ENCODE peak calls at places on chromosomes 7 and 10, in nine cellular contexts. V, U, Q, J, T, G, X, N and A are unnamed samples.

GRCh38 chr7:68770649-68771048 is 827.6 kb upstream of the AUTS2 start:
- DNase-seq in G (peak), J (no peak), U (no peak), V (no peak), Q (no peak), N (no peak), T (no peak), X (no peak), A (no peak)

GRCh38 chr10:132308588-132309451 is 1.1 kb upstream of the STK32C start:
- DNase-seq in G (no peak), T (no peak), X (no peak), N (peak), V (no peak), U (no peak), J (no peak), Q (no peak), A (no peak)

GRCh38 chr7:52647046-52647445 is 388.4 kb upstream of the POM121L12 start:
- DNase-seq in G (no peak), T (no peak), J (no peak), N (no peak), X (no peak), U (no peak), Q (no peak), V (no peak), A (no peak)

GRCh38 chr7:25389489-25390106 is 161.3 kb upstream of the NPVF start:
- DNase-seq in G (no peak), X (peak), U (peak), T (peak), V (no peak), J (peak), N (peak), Q (peak), A (peak)

GRCh38 chr10:133210398-133211140 is 19.4 kb upstream of the UTF1 start:
- DNase-seq in T (no peak), G (no peak), U (no peak), V (no peak), Q (no peak), J (no peak), N (no peak), X (no peak), A (no peak)

GRCh38 chr7:43782768-43783555 is 24.5 kb downstream of the BLVRA start:
- DNase-seq in T (no peak), U (no peak), G (no peak), X (no peak), N (no peak), V (no peak), Q (no peak), J (no peak), A (no peak)

GRCh38 chr7:108486291-108486966 is 30.2 kb upstream of the NRCAM start:
- DNase-seq in J (no peak), V (no peak), T (no peak), U (no peak), Q (no peak), G (no peak), N (no peak), X (no peak), A (peak)

GRCh38 chr7:149855368-149856305 is 17.5 kb downstream of the ZNF862 start:
- DNase-seq in Q (no peak), V (no peak), U (no peak), G (no peak), N (peak), J (peak), T (peak), X (peak), A (peak)

GRCh38 chr7:15686957-15687644 is 618 bp upstream of the MEOX2 start:
- DNase-seq in N (peak), X (no peak), U (no peak), V (no peak), T (no peak), Q (no peak), J (no peak), G (no peak), A (no peak)

GRCh38 chr7:27166475-27167169 is 1.3 kb upstream of the HOXA9 start:
- DNase-seq in U (no peak), V (peak), N (peak), G (peak), J (no peak), X (no peak), T (peak), Q (no peak), A (no peak)

GRCh38 chr10:75765705-75766104 is 334.3 kb downstream of the LRMDA start:
- DNase-seq in N (peak), G (no peak), Q (no peak), T (no peak), X (no peak), U (no peak), V (no peak), J (no peak), A (no peak)

GRCh38 chr10:102644646-102645387 is 538 bp downstream of the TRIM8 start:
- DNase-seq in X (no peak), Q (peak), J (no peak), N (peak), V (peak), T (peak), G (peak), U (peak), A (peak)

GRCh38 chr7:139777948-139778841 is at the start of gene HIPK2:
- DNase-seq in G (peak), X (no peak), T (peak), Q (peak), V (peak), J (no peak), U (peak), N (peak), A (peak)

GRCh38 chr7:91899563-91899962 is 19.1 kb upstream of the MTERF1 start:
- DNase-seq in X (no peak), V (no peak), J (no peak), Q (no peak), N (no peak), U (no peak), G (no peak), T (no peak), A (no peak)
- TF ChIP-seq CTCF in X (no peak), V (no peak), J (no peak), Q (no peak), N (no peak), U (no peak), G (no peak), T (no peak), A (no peak)

GRCh38 chr7:50309130-50309478 is 4.6 kb downstream of the IKZF1 start:
- DNase-seq in T (no peak), X (no peak), U (no peak), V (no peak), N (no peak), G (no peak), Q (no peak), J (no peak), A (no peak)
- H3K4me3 ChIP-seq in T (no peak), X (no peak), U (no peak), V (peak), N (no peak), G (no peak), Q (peak), J (no peak), A (no peak)

GRCh38 chr10:127577376-127577775 is 28.3 kb downstream of the NPS start:
- DNase-seq in T (peak), Q (no peak), V (no peak), X (no peak), U (no peak), J (no peak), G (no peak), N (no peak), A (peak)
- TF ChIP-seq CTCF in T (no peak), Q (no peak), V (peak), X (no peak), U (peak), J (no peak), G (no peak), N (peak), A (peak)

GRCh38 chr7:44977304-44977858 is 1.4 kb downstream of the MYO1G start:
- DNase-seq in V (no peak), Q (peak), X (no peak), G (peak), J (no peak), T (no peak), U (no peak), N (no peak), A (no peak)
- H3K4me3 ChIP-seq in V (peak), Q (peak), X (no peak), G (no peak), J (no peak), T (no peak), U (no peak), N (no peak), A (no peak)

GRCh38 chr10:34079702-34080484 is 735.2 kb downstream of the PARD3 start:
- DNase-seq in G (no peak), J (no peak), N (no peak), X (no peak), Q (no peak), V (no peak), T (no peak), U (no peak), A (no peak)
- TF ChIP-seq CTCF in G (no peak), J (no peak), N (no peak), X (no peak), Q (no peak), V (no peak), T (no peak), U (no peak), A (no peak)

GRCh38 chr7:99141756-99142726 is 1.9 kb downstream of the SMURF1 start:
- DNase-seq in V (peak), U (peak), N (peak), T (peak), J (peak), G (peak), X (no peak), Q (peak), A (peak)
- H3K4me3 ChIP-seq in V (peak), U (peak), N (peak), T (peak), J (peak), G (no peak), X (peak), Q (peak), A (peak)

GRCh38 chr7:100427762-100428198 is 723 bp downstream of the ZCWPW1 start:
- DNase-seq in N (no peak), V (no peak), X (no peak), U (no peak), Q (no peak), T (no peak), J (no peak), G (no peak), A (no peak)

GRCh38 chr7:100429637-100430449 is at the start of gene MEPCE:
- DNase-seq in G (peak), U (peak), N (peak), Q (peak), X (peak), V (peak), J (peak), T (peak), A (peak)

GRCh38 chr7:100428967-100429636 is 529 bp upstream of the MEPCE start:
- DNase-seq in V (peak), G (peak), U (peak), Q (peak), X (peak), T (peak), J (peak), N (peak), A (peak)

GRCh38 chr7:100426516-100426915 is 2.0 kb downstream of the ZCWPW1 start:
- DNase-seq in J (no peak), N (no peak), V (no peak), T (no peak), U (no peak), X (no peak), Q (no peak), G (no peak), A (no peak)

DNA sequence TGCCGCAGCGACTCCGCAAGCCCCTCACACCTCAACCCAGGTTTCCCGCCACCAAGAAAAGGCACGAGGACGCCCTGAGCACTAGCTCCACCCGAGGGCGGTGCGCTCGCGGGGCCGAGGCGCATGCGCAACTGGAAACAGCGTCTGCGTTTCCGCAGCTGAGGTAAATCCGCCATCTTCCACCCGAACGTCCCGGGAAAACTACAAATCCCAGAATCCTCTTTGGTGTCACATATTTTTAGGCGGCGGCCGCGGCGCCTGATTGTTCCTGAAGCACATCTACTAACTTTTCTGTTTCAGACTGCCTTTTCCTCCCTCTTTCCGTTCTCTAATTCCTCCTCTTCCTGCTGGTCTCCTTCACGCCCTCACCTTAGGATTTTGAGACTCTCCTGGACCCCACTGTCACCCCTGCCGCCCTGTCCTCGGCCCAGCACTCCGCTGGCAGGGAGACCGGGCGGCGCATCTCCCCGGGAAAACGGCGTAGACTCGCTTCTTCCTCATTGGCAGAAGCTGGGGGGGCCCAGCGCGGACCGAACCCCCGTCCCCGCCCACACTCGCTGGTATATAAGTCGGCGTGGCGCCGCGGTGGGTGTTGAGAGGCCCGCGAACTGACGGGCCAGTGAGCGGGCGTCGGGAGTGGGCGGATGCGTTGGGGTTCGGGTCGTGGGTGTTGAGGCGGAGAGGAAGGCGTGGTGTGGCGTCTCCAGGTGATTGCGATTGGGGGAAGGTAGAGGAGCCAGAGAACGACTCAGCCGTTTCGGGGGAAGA is at the start of gene ZCWPW1:
- DNase-seq in U (peak), T (peak), Q (peak), N (peak), G (peak), X (peak), V (peak), J (peak), A (peak)
- TF ChIP-seq CTCF in U (no peak), T (no peak), Q (no peak), N (no peak), G (no peak), X (no peak), V (no peak), J (no peak), A (peak)

DNA sequence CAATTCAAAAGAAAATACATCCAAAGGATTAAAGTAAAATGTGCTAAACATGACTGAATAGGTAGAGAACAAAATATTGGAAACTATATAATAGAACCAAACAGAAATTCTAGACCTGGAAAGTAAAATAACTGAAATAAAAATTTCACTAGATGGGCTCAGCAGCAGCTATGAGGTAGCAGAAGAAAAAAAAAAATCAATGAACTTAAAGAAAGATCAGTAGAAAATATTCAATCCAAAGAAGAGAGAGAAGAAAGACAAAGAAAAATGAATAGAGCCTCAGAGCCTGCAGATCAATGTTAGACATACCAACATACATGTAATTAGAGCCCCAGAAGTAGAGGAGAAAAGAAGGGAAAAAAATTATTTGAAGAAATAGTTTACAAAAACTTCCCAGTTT is 129.6 kb upstream of the RNF32 start:
- DNase-seq in Q (no peak), X (no peak), T (no peak), G (no peak), V (no peak), N (no peak), U (no peak), J (no peak), A (no peak)
- H3K4me3 ChIP-seq in Q (no peak), X (no peak), T (no peak), G (no peak), V (no peak), N (no peak), U (no peak), J (no peak), A (no peak)